ENCODE peak calls at places on chromosome 21, in five cellular contexts. X is RPMI7951, B is NCI-H1105, A is G401, W is myocyte. M is an unnamed sample.

GRCh38 chr21:16570196-16570595 is 840.4 kb downstream of the USP25 start:
- DNase-seq in X (no peak), B (no peak), A (no peak), W (peak), M (no peak)

GRCh38 chr21:44255519-44255981 is 6.1 kb downstream of the DNMT3L start:
- DNase-seq in X (peak), B (no peak), A (no peak), W (peak), M (no peak)

GRCh38 chr21:32484706-32485380 is 72.3 kb downstream of the EVA1C start:
- DNase-seq in X (no peak), B (no peak), A (no peak), W (no peak), M (no peak)

GRCh38 chr21:46193829-46194373 is 9.6 kb upstream of the SPATC1L start:
- DNase-seq in X (no peak), B (no peak), A (no peak), W (no peak), M (no peak)

GRCh38 chr21:37176716-37177115 is 90.4 kb downstream of the VPS26C start:
- DNase-seq in X (no peak), B (no peak), A (no peak), W (peak), M (no peak)

GRCh38 chr21:45377325-45377709 is 27.6 kb upstream of the COL18A1 start:
- DNase-seq in X (no peak), B (no peak), A (no peak), W (no peak), M (no peak)

GRCh38 chr21:29315155-29315749 is 16.5 kb downstream of the BACH1 start:
- DNase-seq in X (no peak), B (no peak), A (no peak), W (peak), M (no peak)

GRCh38 chr21:43829575-43830119 is 35.4 kb upstream of the AGPAT3 start:
- DNase-seq in X (peak), B (no peak), A (no peak), W (no peak), M (no peak)